ENCODE peak calls at places on chromosomes 12 and 14, in nine cellular contexts. B is activated CD4-positive, alpha-beta T cell treated with anti-CD3 and anti-CD28 coated beads, Interleukin-2, amount 10 ng/mL, durations not matched to agents 7 days and 5 days; A is left ventricle myocardium superior; I is natural killer cell; O is kidney; D is LNCaP clone FGC; C is T-helper 22 cell; H is PC-9; Y is endodermal cell. W is an unnamed sample.

GRCh38 chr12:91920276-91920675 is 225.4 kb downstream of the BTG1 start:
- DNase-seq in B (no peak), A (no peak), I (no peak), O (no peak), D (no peak), C (no peak), H (no peak), Y (no peak), W (no peak)

GRCh38 chr14:91727121-91727520 is 4.8 kb downstream of the CATSPERB start:
- DNase-seq in B (no peak), A (no peak), I (no peak), O (no peak), D (no peak), C (no peak), H (no peak), Y (no peak), W (no peak)

GRCh38 chr12:110874781-110875180 is 28.0 kb downstream of the CCDC63 start:
- DNase-seq in B (no peak), A (no peak), I (no peak), O (no peak), D (no peak), C (no peak), H (no peak), Y (no peak), W (no peak)

GRCh38 chr12:4286771-4287317 is 13.3 kb downstream of the CCND2 start:
- DNase-seq in B (no peak), A (no peak), I (no peak), O (no peak), D (no peak), C (no peak), H (no peak), Y (peak), W (peak)

GRCh38 chr12:29700761-29701481 is 82.8 kb downstream of the TMTC1 start:
- DNase-seq in B (no peak), A (no peak), I (no peak), O (no peak), D (no peak), C (no peak), H (no peak), Y (no peak), W (no peak)

GRCh38 chr12:34290191-34290995 is 268.1 kb downstream of the ALG10 start:
- DNase-seq in B (no peak), A (peak), I (peak), O (no peak), D (no peak), C (no peak), H (no peak), Y (peak), W (no peak)

GRCh38 chr12:19496249-19497208 is 57.2 kb downstream of the AEBP2 start:
- DNase-seq in B (no peak), A (no peak), I (no peak), O (no peak), D (no peak), C (no peak), H (no peak), Y (no peak), W (no peak)

GRCh38 chr12:114580306-114580705 is 103.7 kb downstream of the TBX3 start:
- DNase-seq in B (no peak), A (no peak), I (no peak), O (no peak), D (peak), C (no peak), H (no peak), Y (no peak), W (no peak)

GRCh38 chr12:13405961-13406703 is 209.6 kb downstream of the EMP1 start:
- DNase-seq in B (no peak), A (no peak), I (no peak), O (no peak), D (no peak), C (no peak), H (no peak), Y (peak), W (no peak)

GRCh38 chr14:58092231-58092630 is 59.8 kb downstream of the ARMH4 start:
- DNase-seq in B (no peak), A (no peak), I (no peak), O (no peak), D (no peak), C (no peak), H (no peak), Y (no peak), W (no peak)

GRCh38 chr12:113906411-113907200 is 59.5 kb downstream of the RBM19 start:
- DNase-seq in B (no peak), A (no peak), I (no peak), O (no peak), D (no peak), C (no peak), H (no peak), Y (no peak), W (no peak)

GRCh38 chr12:49094104-49094948 is at the start of gene DHH:
- DNase-seq in B (no peak), A (peak), I (no peak), O (peak), D (no peak), C (no peak), H (no peak), Y (peak), W (peak)

GRCh38 chr12:113005759-113006158 is 27.4 kb downstream of the OAS2 start:
- DNase-seq in B (no peak), A (no peak), I (no peak), O (no peak), D (no peak), C (no peak), H (no peak), Y (peak), W (no peak)

GRCh38 chr14:103541944-103542544 is 13.0 kb downstream of the TRMT61A start:
- DNase-seq in B (no peak), A (peak), I (no peak), O (peak), D (no peak), C (no peak), H (no peak), Y (no peak), W (peak)

GRCh38 chr14:102917469-102918211 is 4.8 kb upstream of the AMN start:
- DNase-seq in B (peak), A (peak), I (peak), O (peak), D (no peak), C (peak), H (no peak), Y (peak), W (peak)

GRCh38 chr12:50751921-50752721 is 11.8 kb upstream of the ATF1 start:
- DNase-seq in B (no peak), A (no peak), I (no peak), O (no peak), D (no peak), C (no peak), H (no peak), Y (no peak), W (no peak)

GRCh38 chr14:68487805-68488590 is 304.9 kb downstream of the ZFP36L1 start:
- DNase-seq in B (no peak), A (no peak), I (no peak), O (no peak), D (no peak), C (no peak), H (peak), Y (no peak), W (no peak)

GRCh38 chr12:12267801-12268200 is 957 bp upstream of the LRP6 start:
- DNase-seq in B (peak), A (no peak), I (no peak), O (no peak), D (no peak), C (no peak), H (no peak), Y (peak), W (no peak)

GRCh38 chr14:76761198-76761848 is at the start of gene VASH1:
- DNase-seq in B (peak), A (peak), I (peak), O (peak), D (no peak), C (peak), H (no peak), Y (peak), W (peak)

GRCh38 chr14:65370890-65371289 is 41.6 kb upstream of the FUT8 start:
- DNase-seq in B (no peak), A (no peak), I (no peak), O (no peak), D (no peak), C (no peak), H (no peak), Y (no peak), W (no peak)

GRCh38 chr14:104081951-104082464 is 3.5 kb upstream of the ASPG start:
- DNase-seq in B (no peak), A (no peak), I (no peak), O (no peak), D (no peak), C (no peak), H (no peak), Y (no peak), W (no peak)

GRCh38 chr12:98741229-98741614 is 96.1 kb downstream of the APAF1 start:
- DNase-seq in B (no peak), A (no peak), I (no peak), O (no peak), D (no peak), C (no peak), H (no peak), Y (no peak), W (no peak)

GRCh38 chr12:34109390-34109789 is 87.1 kb downstream of the ALG10 start:
- DNase-seq in B (no peak), A (no peak), I (no peak), O (no peak), D (no peak), C (no peak), H (no peak), Y (no peak), W (no peak)

GRCh38 chr14:103115845-103116572 is 7.3 kb upstream of the TNFAIP2 start:
- DNase-seq in B (no peak), A (no peak), I (no peak), O (no peak), D (no peak), C (no peak), H (peak), Y (no peak), W (no peak)

GRCh38 chr14:49861581-49861922 is 9.0 kb upstream of the NEMF start:
- DNase-seq in B (peak), A (peak), I (peak), O (peak), D (no peak), C (peak), H (peak), Y (peak), W (peak)

GRCh38 chr12:58487280-58488141 is 432.8 kb downstream of the LRIG3 start:
- DNase-seq in B (no peak), A (no peak), I (no peak), O (no peak), D (no peak), C (no peak), H (no peak), Y (no peak), W (no peak)

GRCh38 chr12:106149096-106149784 is 10.5 kb upstream of the NUAK1 start:
- DNase-seq in B (no peak), A (no peak), I (no peak), O (no peak), D (no peak), C (no peak), H (no peak), Y (peak), W (no peak)

GRCh38 chr12:107515446-107515958 is 170.1 kb upstream of the PWP1 start:
- DNase-seq in B (peak), A (peak), I (no peak), O (no peak), D (no peak), C (no peak), H (peak), Y (peak), W (peak)

GRCh38 chr14:69771136-69771535 is 4.2 kb downstream of the SRSF5 start:
- DNase-seq in B (no peak), A (no peak), I (no peak), O (peak), D (no peak), C (no peak), H (no peak), Y (peak), W (no peak)

GRCh38 chr14:62002636-62003035 is 240.4 kb downstream of the SNAPC1 start:
- DNase-seq in B (no peak), A (no peak), I (no peak), O (no peak), D (no peak), C (no peak), H (no peak), Y (no peak), W (no peak)

GRCh38 chr12:57240926-57241555 is 9.9 kb downstream of the STAC3 start:
- DNase-seq in B (no peak), A (no peak), I (no peak), O (no peak), D (no peak), C (no peak), H (no peak), Y (peak), W (no peak)

GRCh38 chr12:67141405-67142018 is 127.6 kb upstream of the CAND1 start:
- DNase-seq in B (no peak), A (no peak), I (no peak), O (no peak), D (no peak), C (no peak), H (no peak), Y (peak), W (no peak)

GRCh38 chr14:77053046-77053841 is 24.7 kb upstream of the IRF2BPL start:
- DNase-seq in B (peak), A (peak), I (peak), O (peak), D (no peak), C (peak), H (no peak), Y (peak), W (peak)

GRCh38 chr12:114403044-114403689 is 2.8 kb downstream of the TBX5 start:
- DNase-seq in B (no peak), A (peak), I (no peak), O (no peak), D (no peak), C (no peak), H (no peak), Y (peak), W (no peak)

GRCh38 chr12:10673660-10674384 is at the start of gene STYK1:
- DNase-seq in B (peak), A (peak), I (peak), O (peak), D (peak), C (peak), H (peak), Y (peak), W (peak)

GRCh38 chr14:72708708-72709475 is 185.0 kb downstream of the DPF3 start:
- DNase-seq in B (no peak), A (no peak), I (no peak), O (no peak), D (no peak), C (no peak), H (no peak), Y (peak), W (no peak)

W was measured in sciatic nerve.